ENCODE peak calls at places on chromosome 14, in seven cellular contexts. R is tibial artery, L is GM06990, J is right lobe of liver, A is cardiac fibroblast, B is AG04450, U is keratinocyte. M is an unnamed sample.

GRCh38 chr14:85529803-85530574 is at the start of gene FLRT2:
- DNase-seq in L (no peak), U (no peak), B (no peak), R (peak; percentile 80), J (peak; percentile 34), A (peak; percentile 71), M (peak; percentile 27)

GRCh38 chr14:104932676-104933631 is 8.3 kb downstream of the PLD4 start:
- DNase-seq in R (peak; percentile 93), A (peak; percentile 78), L (peak; percentile 77), B (peak; percentile 32), U (no peak), J (peak; percentile 80), M (peak; percentile 91)

GRCh38 chr14:101828038-101828437 is 66.5 kb downstream of the PPP2R5C start:
- DNase-seq in B (no peak), A (no peak), R (no peak), U (no peak), L (no peak), J (no peak), M (no peak)

GRCh38 chr14:104732355-104732804 is 8.4 kb downstream of the ADSS1 start:
- DNase-seq in B (no peak), L (no peak), A (no peak), U (no peak), R (peak; percentile 98), J (peak; percentile 94), M (no peak)

GRCh38 chr14:72892103-72892878 is 1.6 kb downstream of the DPF3 start:
- DNase-seq in L (peak; percentile 37), U (no peak), R (no peak), J (peak; percentile 31), A (peak; percentile 48), B (no peak), M (peak; percentile 46)

GRCh38 chr14:80136358-80136757 is 74.9 kb downstream of the DIO2 start:
- DNase-seq in A (peak; percentile 6), J (no peak), U (peak; percentile 76), L (no peak), B (no peak), R (no peak), M (no peak)

GRCh38 chr14:34502826-34503225 is 36.7 kb downstream of the EAPP start:
- DNase-seq in L (no peak), B (no peak), U (no peak), J (no peak), R (no peak), A (peak; percentile 59), M (no peak)

GRCh38 chr14:23095196-23096108 is at the start of gene C14orf119:
- DNase-seq in L (no peak), A (peak; percentile 100), J (peak; percentile 99), R (peak; percentile 100), U (peak; percentile 90), B (peak; percentile 99), M (peak; percentile 99)

GRCh38 chr14:23578560-23579310 is at the start of gene JPH4:
- DNase-seq in B (no peak), R (no peak), L (no peak), A (no peak), J (no peak), U (no peak), M (no peak)

GRCh38 chr14:24365600-24366374 is 2.2 kb upstream of the NFATC4 start:
- DNase-seq in B (peak; percentile 73), L (peak; percentile 87), R (peak; percentile 93), U (peak; percentile 62), A (peak; percentile 96), J (peak; percentile 86), M (peak; percentile 87)

GRCh38 chr14:67003009-67003753 is 186.1 kb upstream of the GARIN2 start:
- DNase-seq in A (peak; percentile 4), L (no peak), J (no peak), B (no peak), R (no peak), U (no peak), M (no peak)

GRCh38 chr14:96126339-96126770 is 78.3 kb upstream of the BDKRB2 start:
- DNase-seq in A (no peak), J (no peak), U (no peak), B (no peak), R (no peak), L (no peak), M (peak; percentile 19)

GRCh38 chr14:52080171-52080800 is 11.4 kb upstream of the NID2 start:
- DNase-seq in L (no peak), J (no peak), R (no peak), U (peak; percentile 61), B (no peak), A (peak; percentile 90), M (no peak)

GRCh38 chr14:64255756-64256155 is 38.4 kb downstream of the ESR2 start:
- DNase-seq in A (no peak), R (no peak), B (no peak), J (no peak), L (no peak), U (no peak), M (no peak)

GRCh38 chr14:40113671-40114070 is 681.4 kb upstream of the FBXO33 start:
- DNase-seq in U (no peak), L (no peak), J (no peak), B (no peak), R (no peak), A (no peak), M (no peak)

GRCh38 chr14:105273062-105273461 is 24.7 kb downstream of the BTBD6 start:
- DNase-seq in A (no peak), J (no peak), L (no peak), B (no peak), R (no peak), U (no peak), M (no peak)

GRCh38 chr14:64726585-64726890 is 22.3 kb downstream of the PLEKHG3 start:
- DNase-seq in L (no peak), U (peak; percentile 88), R (peak; percentile 70), J (peak; percentile 63), B (no peak), A (peak; percentile 59), M (no peak)

GRCh38 chr14:24355009-24355408 is 13.0 kb upstream of the NFATC4 start:
- DNase-seq in B (no peak), J (no peak), R (no peak), A (no peak), L (no peak), U (no peak), M (no peak)

GRCh38 chr14:31718585-31718984 is 157.4 kb downstream of the NUBPL start:
- DNase-seq in B (no peak), U (no peak), J (no peak), L (no peak), R (no peak), A (no peak), M (no peak)

GRCh38 chr14:21399311-21399870 is 15.6 kb upstream of the SUPT16H start:
- DNase-seq in L (no peak), B (no peak), A (no peak), R (no peak), U (no peak), J (no peak), M (no peak)

GRCh38 chr14:105247715-105248367 is 492 bp upstream of the BTBD6 start:
- DNase-seq in A (no peak), R (no peak), U (no peak), J (no peak), L (no peak), B (no peak), M (no peak)

GRCh38 chr14:20998674-20999366 is at the start of gene SLC39A2:
- DNase-seq in B (no peak), R (peak; percentile 79), U (peak; percentile 52), J (no peak), A (peak; percentile 66), L (no peak), M (no peak)

GRCh38 chr14:88990856-88991255 is 166.4 kb downstream of the TTC8 start:
- DNase-seq in R (no peak), U (no peak), A (no peak), B (no peak), J (no peak), L (no peak), M (no peak)

GRCh38 chr14:100523536-100524025 is 63.6 kb downstream of the BEGAIN start:
- DNase-seq in L (no peak), R (no peak), A (no peak), U (no peak), J (no peak), B (no peak), M (no peak)

GRCh38 chr14:92637864-92638263 is 110.6 kb downstream of the LGMN start:
- DNase-seq in A (no peak), L (no peak), B (no peak), R (no peak), J (no peak), U (no peak), M (no peak)

GRCh38 chr14:89807151-89807550 is 147.4 kb downstream of the EFCAB11 start:
- DNase-seq in B (no peak), L (no peak), U (no peak), R (no peak), A (no peak), J (no peak), M (no peak)

GRCh38 chr14:76331328-76332011 is 44.5 kb upstream of the ESRRB start:
- DNase-seq in A (no peak), L (no peak), R (peak; percentile 17), B (no peak), J (no peak), U (no peak), M (no peak)

GRCh38 chr14:71705460-71705859 is 226.8 kb upstream of the RGS6 start:
- DNase-seq in L (no peak), R (no peak), J (no peak), U (no peak), A (no peak), B (no peak), M (no peak)
- TF ChIP-seq CTCF in L (no peak), R (no peak), J (no peak), U (no peak), A (no peak), B (no peak), M (no peak)

GRCh38 chr14:60662987-60663386 is 13.7 kb upstream of the SIX1 start:
- DNase-seq in R (no peak), J (no peak), A (no peak), L (no peak), B (no peak), U (no peak), M (no peak)

GRCh38 chr14:60668431-60669112 is 19.3 kb upstream of the SIX1 start:
- DNase-seq in L (no peak), R (no peak), B (no peak), J (no peak), U (no peak), A (peak; percentile 16), M (no peak)

GRCh38 chr14:60670994-60671393 is 21.7 kb upstream of the SIX1 start:
- DNase-seq in J (no peak), A (no peak), L (no peak), U (no peak), B (no peak), R (no peak), M (no peak)

GRCh38 chr14:60665178-60665555 is 15.9 kb upstream of the SIX1 start:
- DNase-seq in R (no peak), A (no peak), U (no peak), L (no peak), B (no peak), J (no peak), M (no peak)
- TF ChIP-seq CTCF in R (no peak), A (no peak), U (no peak), L (no peak), B (no peak), J (no peak), M (no peak)

GRCh38 chr14:70317969-70318634 is 41.4 kb downstream of the COX16 start:
- DNase-seq in R (no peak), J (no peak), B (peak; percentile 20), L (no peak), U (no peak), A (peak; percentile 72), M (peak; percentile 59)
- TF ChIP-seq CTCF in R (no peak), J (peak; percentile 82), B (peak; percentile 64), L (peak; percentile 36), U (peak; percentile 75), A (peak; percentile 53), M (peak; percentile 40)

GRCh38 chr14:106652494-106652893 is 1126.1 kb downstream of the TMEM121 start:
- DNase-seq in L (peak; percentile 21), R (no peak), A (peak; percentile 16), B (no peak), J (no peak), U (no peak), M (no peak)
- TF ChIP-seq CTCF in L (peak; percentile 37), R (no peak), A (no peak), B (no peak), J (no peak), U (no peak), M (no peak)

M was measured in endothelial cell.